ENCODE peak calls at places on chromosomes 16 and 17, in ten cellular contexts. One of them, this sample, is unnamed.

GRCh38 chr17:9645858-9646555 is 690 bp downstream of the USP43 start:
- DNase-seq in hypothalamus: no peak
- DNase-seq in iPS-NIHi11: peak; percentile 74
- DNase-seq in left lung: peak; percentile 70
- DNase-seq in fibroblast of lung: peak; percentile 33
- DNase-seq in stimulated activated CD4-positive, alpha-beta T cell treated with anti-CD3 and anti-CD28 coated beads, TNF-alpha, amount 100 ng/mL, for 24 hours: no peak
- DNase-seq in prostate gland: peak; percentile 63
- DNase-seq in WTC11: peak; percentile 74
- DNase-seq in astrocyte of the cerebellum: no peak
- DNase-seq in ovary: peak; percentile 39
- DNase-seq in this sample: peak; percentile 66

GRCh38 chr17:72661093-72661944 is 431.2 kb downstream of the SLC39A11 start:
- DNase-seq in hypothalamus: no peak
- DNase-seq in iPS-NIHi11: peak; percentile 63
- DNase-seq in left lung: no peak
- DNase-seq in fibroblast of lung: peak; percentile 51
- DNase-seq in stimulated activated CD4-positive, alpha-beta T cell treated with anti-CD3 and anti-CD28 coated beads, TNF-alpha, amount 100 ng/mL, for 24 hours: no peak
- DNase-seq in prostate gland: peak; percentile 77
- DNase-seq in WTC11: no peak
- DNase-seq in astrocyte of the cerebellum: no peak
- DNase-seq in ovary: no peak
- DNase-seq in this sample: peak; percentile 78

GRCh38 chr17:9880582-9880999 is 24.5 kb downstream of the RCVRN start:
- DNase-seq in hypothalamus: no peak
- DNase-seq in iPS-NIHi11: no peak
- DNase-seq in left lung: peak; percentile 43
- DNase-seq in fibroblast of lung: peak; percentile 87
- DNase-seq in stimulated activated CD4-positive, alpha-beta T cell treated with anti-CD3 and anti-CD28 coated beads, TNF-alpha, amount 100 ng/mL, for 24 hours: no peak
- DNase-seq in prostate gland: no peak
- DNase-seq in WTC11: no peak
- DNase-seq in astrocyte of the cerebellum: no peak
- DNase-seq in ovary: no peak
- DNase-seq in this sample: peak; percentile 80

GRCh38 chr17:45342871-45343526 is 26.2 kb upstream of the MAP3K14 start:
- DNase-seq in hypothalamus: no peak
- DNase-seq in iPS-NIHi11: no peak
- DNase-seq in left lung: no peak
- DNase-seq in fibroblast of lung: no peak
- DNase-seq in stimulated activated CD4-positive, alpha-beta T cell treated with anti-CD3 and anti-CD28 coated beads, TNF-alpha, amount 100 ng/mL, for 24 hours: no peak
- DNase-seq in prostate gland: no peak
- DNase-seq in WTC11: no peak
- DNase-seq in astrocyte of the cerebellum: no peak
- DNase-seq in ovary: peak; percentile 7
- DNase-seq in this sample: no peak

GRCh38 chr17:10036511-10037061 is 131.5 kb upstream of the RCVRN start:
- DNase-seq in hypothalamus: peak; percentile 76
- DNase-seq in iPS-NIHi11: no peak
- DNase-seq in left lung: peak; percentile 67
- DNase-seq in fibroblast of lung: no peak
- DNase-seq in stimulated activated CD4-positive, alpha-beta T cell treated with anti-CD3 and anti-CD28 coated beads, TNF-alpha, amount 100 ng/mL, for 24 hours: no peak
- DNase-seq in prostate gland: no peak
- DNase-seq in WTC11: no peak
- DNase-seq in astrocyte of the cerebellum: no peak
- DNase-seq in ovary: peak; percentile 67
- DNase-seq in this sample: no peak

GRCh38 chr17:71633391-71633849 is 487.4 kb upstream of the SOX9 start:
- DNase-seq in hypothalamus: no peak
- DNase-seq in iPS-NIHi11: no peak
- DNase-seq in left lung: no peak
- DNase-seq in fibroblast of lung: peak; percentile 97
- DNase-seq in stimulated activated CD4-positive, alpha-beta T cell treated with anti-CD3 and anti-CD28 coated beads, TNF-alpha, amount 100 ng/mL, for 24 hours: no peak
- DNase-seq in prostate gland: peak; percentile 33
- DNase-seq in WTC11: no peak
- DNase-seq in astrocyte of the cerebellum: peak; percentile 60
- DNase-seq in ovary: no peak
- DNase-seq in this sample: peak; percentile 83

GRCh38 chr17:54860617-54861468 is 39.8 kb upstream of the TOM1L1 start:
- DNase-seq in hypothalamus: no peak
- DNase-seq in iPS-NIHi11: no peak
- DNase-seq in left lung: no peak
- DNase-seq in fibroblast of lung: no peak
- DNase-seq in stimulated activated CD4-positive, alpha-beta T cell treated with anti-CD3 and anti-CD28 coated beads, TNF-alpha, amount 100 ng/mL, for 24 hours: no peak
- DNase-seq in prostate gland: no peak
- DNase-seq in WTC11: no peak
- DNase-seq in astrocyte of the cerebellum: no peak
- DNase-seq in ovary: no peak
- DNase-seq in this sample: no peak

GRCh38 chr17:64277831-64278562 is 14.9 kb upstream of the TEX2 start:
- DNase-seq in hypothalamus: no peak
- DNase-seq in iPS-NIHi11: no peak
- DNase-seq in left lung: no peak
- DNase-seq in fibroblast of lung: no peak
- DNase-seq in stimulated activated CD4-positive, alpha-beta T cell treated with anti-CD3 and anti-CD28 coated beads, TNF-alpha, amount 100 ng/mL, for 24 hours: no peak
- DNase-seq in prostate gland: no peak
- DNase-seq in WTC11: no peak
- DNase-seq in astrocyte of the cerebellum: no peak
- DNase-seq in ovary: peak; percentile 46
- DNase-seq in this sample: no peak

GRCh38 chr16:8595783-8596182 is 5.5 kb upstream of the TMEM114 start:
- DNase-seq in hypothalamus: no peak
- DNase-seq in iPS-NIHi11: no peak
- DNase-seq in left lung: no peak
- DNase-seq in fibroblast of lung: no peak
- DNase-seq in stimulated activated CD4-positive, alpha-beta T cell treated with anti-CD3 and anti-CD28 coated beads, TNF-alpha, amount 100 ng/mL, for 24 hours: no peak
- DNase-seq in prostate gland: no peak
- DNase-seq in WTC11: no peak
- DNase-seq in astrocyte of the cerebellum: no peak
- DNase-seq in ovary: no peak
- DNase-seq in this sample: no peak

GRCh38 chr17:61276806-61277205 is 122.8 kb upstream of the TBX2 start:
- DNase-seq in hypothalamus: no peak
- DNase-seq in iPS-NIHi11: no peak
- DNase-seq in left lung: no peak
- DNase-seq in fibroblast of lung: no peak
- DNase-seq in stimulated activated CD4-positive, alpha-beta T cell treated with anti-CD3 and anti-CD28 coated beads, TNF-alpha, amount 100 ng/mL, for 24 hours: no peak
- DNase-seq in prostate gland: no peak
- DNase-seq in WTC11: no peak
- DNase-seq in astrocyte of the cerebellum: no peak
- DNase-seq in ovary: no peak
- DNase-seq in this sample: no peak

GRCh38 chr17:31390426-31390747 is 1.1 kb upstream of the RAB11FIP4 start:
- DNase-seq in hypothalamus: no peak
- DNase-seq in iPS-NIHi11: no peak
- DNase-seq in left lung: no peak
- DNase-seq in fibroblast of lung: no peak
- DNase-seq in stimulated activated CD4-positive, alpha-beta T cell treated with anti-CD3 and anti-CD28 coated beads, TNF-alpha, amount 100 ng/mL, for 24 hours: no peak
- DNase-seq in prostate gland: no peak
- DNase-seq in WTC11: no peak
- DNase-seq in astrocyte of the cerebellum: no peak
- DNase-seq in ovary: no peak
- DNase-seq in this sample: no peak

GRCh38 chr16:68272501-68273209 is 8.3 kb downstream of the SLC7A6 start:
- DNase-seq in hypothalamus: no peak
- DNase-seq in iPS-NIHi11: no peak
- DNase-seq in left lung: no peak
- DNase-seq in fibroblast of lung: no peak
- DNase-seq in stimulated activated CD4-positive, alpha-beta T cell treated with anti-CD3 and anti-CD28 coated beads, TNF-alpha, amount 100 ng/mL, for 24 hours: no peak
- DNase-seq in prostate gland: peak; percentile 20
- DNase-seq in WTC11: no peak
- DNase-seq in astrocyte of the cerebellum: no peak
- DNase-seq in ovary: no peak
- DNase-seq in this sample: no peak

GRCh38 chr17:76869878-76870714 is 1.9 kb downstream of the MGAT5B start:
- DNase-seq in hypothalamus: no peak
- DNase-seq in iPS-NIHi11: peak; percentile 89
- DNase-seq in left lung: no peak
- DNase-seq in fibroblast of lung: peak; percentile 8
- DNase-seq in stimulated activated CD4-positive, alpha-beta T cell treated with anti-CD3 and anti-CD28 coated beads, TNF-alpha, amount 100 ng/mL, for 24 hours: no peak
- DNase-seq in prostate gland: no peak
- DNase-seq in WTC11: peak; percentile 62
- DNase-seq in astrocyte of the cerebellum: no peak
- DNase-seq in ovary: no peak
- DNase-seq in this sample: no peak

GRCh38 chr17:62657664-62658063 is 30.2 kb downstream of the MRC2 start:
- DNase-seq in hypothalamus: no peak
- DNase-seq in iPS-NIHi11: no peak
- DNase-seq in left lung: no peak
- DNase-seq in fibroblast of lung: no peak
- DNase-seq in stimulated activated CD4-positive, alpha-beta T cell treated with anti-CD3 and anti-CD28 coated beads, TNF-alpha, amount 100 ng/mL, for 24 hours: no peak
- DNase-seq in prostate gland: no peak
- DNase-seq in WTC11: peak; percentile 8
- DNase-seq in astrocyte of the cerebellum: no peak
- DNase-seq in ovary: peak; percentile 50
- DNase-seq in this sample: no peak

GRCh38 chr17:57142925-57143324 is 57.9 kb downstream of the AKAP1 start:
- DNase-seq in hypothalamus: no peak
- DNase-seq in iPS-NIHi11: no peak
- DNase-seq in left lung: no peak
- DNase-seq in fibroblast of lung: peak; percentile 65
- DNase-seq in stimulated activated CD4-positive, alpha-beta T cell treated with anti-CD3 and anti-CD28 coated beads, TNF-alpha, amount 100 ng/mL, for 24 hours: no peak
- DNase-seq in prostate gland: no peak
- DNase-seq in WTC11: no peak
- DNase-seq in astrocyte of the cerebellum: no peak
- DNase-seq in ovary: no peak
- DNase-seq in this sample: peak; percentile 21

GRCh38 chr17:58331815-58332719 is 3.5 kb upstream of the TSPOAP1 start:
- DNase-seq in hypothalamus: peak; percentile 45
- DNase-seq in iPS-NIHi11: no peak
- DNase-seq in left lung: peak; percentile 90
- DNase-seq in fibroblast of lung: no peak
- DNase-seq in stimulated activated CD4-positive, alpha-beta T cell treated with anti-CD3 and anti-CD28 coated beads, TNF-alpha, amount 100 ng/mL, for 24 hours: peak; percentile 88
- DNase-seq in prostate gland: no peak
- DNase-seq in WTC11: peak; percentile 8
- DNase-seq in astrocyte of the cerebellum: no peak
- DNase-seq in ovary: peak; percentile 43
- DNase-seq in this sample: no peak

GRCh38 chr17:68514809-68515208 is 2.6 kb downstream of the PRKAR1A start:
- DNase-seq in hypothalamus: no peak
- DNase-seq in iPS-NIHi11: no peak
- DNase-seq in left lung: no peak
- DNase-seq in fibroblast of lung: peak; percentile 56
- DNase-seq in stimulated activated CD4-positive, alpha-beta T cell treated with anti-CD3 and anti-CD28 coated beads, TNF-alpha, amount 100 ng/mL, for 24 hours: no peak
- DNase-seq in prostate gland: no peak
- DNase-seq in WTC11: no peak
- DNase-seq in astrocyte of the cerebellum: no peak
- DNase-seq in ovary: no peak
- DNase-seq in this sample: peak; percentile 28

GRCh38 chr17:6496636-6497441 is 52.6 kb downstream of the PIMREG start:
- DNase-seq in hypothalamus: no peak
- DNase-seq in iPS-NIHi11: no peak
- DNase-seq in left lung: no peak
- DNase-seq in fibroblast of lung: no peak
- DNase-seq in stimulated activated CD4-positive, alpha-beta T cell treated with anti-CD3 and anti-CD28 coated beads, TNF-alpha, amount 100 ng/mL, for 24 hours: no peak
- DNase-seq in prostate gland: no peak
- DNase-seq in WTC11: no peak
- DNase-seq in astrocyte of the cerebellum: no peak
- DNase-seq in ovary: peak; percentile 37
- DNase-seq in this sample: no peak

GRCh38 chr16:3961449-3961849 is 80.9 kb upstream of the CREBBP start:
- DNase-seq in hypothalamus: peak; percentile 64
- DNase-seq in iPS-NIHi11: no peak
- DNase-seq in left lung: no peak
- DNase-seq in fibroblast of lung: peak; percentile 62
- DNase-seq in stimulated activated CD4-positive, alpha-beta T cell treated with anti-CD3 and anti-CD28 coated beads, TNF-alpha, amount 100 ng/mL, for 24 hours: no peak
- DNase-seq in prostate gland: no peak
- DNase-seq in WTC11: no peak
- DNase-seq in astrocyte of the cerebellum: no peak
- DNase-seq in ovary: no peak
- DNase-seq in this sample: no peak

GRCh38 chr16:88988980-88989791 is 12.2 kb upstream of the CBFA2T3 start:
- DNase-seq in hypothalamus: no peak
- DNase-seq in iPS-NIHi11: no peak
- DNase-seq in left lung: no peak
- DNase-seq in fibroblast of lung: no peak
- DNase-seq in stimulated activated CD4-positive, alpha-beta T cell treated with anti-CD3 and anti-CD28 coated beads, TNF-alpha, amount 100 ng/mL, for 24 hours: no peak
- DNase-seq in prostate gland: no peak
- DNase-seq in WTC11: no peak
- DNase-seq in astrocyte of the cerebellum: no peak
- DNase-seq in ovary: no peak
- DNase-seq in this sample: no peak

GRCh38 chr17:66704858-66705257 is 130.1 kb upstream of the CACNG5 start:
- DNase-seq in hypothalamus: no peak
- DNase-seq in iPS-NIHi11: no peak
- DNase-seq in left lung: no peak
- DNase-seq in fibroblast of lung: no peak
- DNase-seq in stimulated activated CD4-positive, alpha-beta T cell treated with anti-CD3 and anti-CD28 coated beads, TNF-alpha, amount 100 ng/mL, for 24 hours: no peak
- DNase-seq in prostate gland: no peak
- DNase-seq in WTC11: no peak
- DNase-seq in astrocyte of the cerebellum: no peak
- DNase-seq in ovary: no peak
- DNase-seq in this sample: no peak

GRCh38 chr17:67047382-67047781 is 3.0 kb downstream of the CACNG1 start:
- DNase-seq in hypothalamus: no peak
- DNase-seq in iPS-NIHi11: no peak
- DNase-seq in left lung: no peak
- DNase-seq in fibroblast of lung: no peak
- DNase-seq in stimulated activated CD4-positive, alpha-beta T cell treated with anti-CD3 and anti-CD28 coated beads, TNF-alpha, amount 100 ng/mL, for 24 hours: no peak
- DNase-seq in prostate gland: no peak
- DNase-seq in WTC11: no peak
- DNase-seq in astrocyte of the cerebellum: no peak
- DNase-seq in ovary: no peak
- DNase-seq in this sample: no peak

GRCh38 chr17:43402078-43402477 is 3.3 kb downstream of the ARL4D start:
- DNase-seq in hypothalamus: no peak
- DNase-seq in iPS-NIHi11: no peak
- DNase-seq in left lung: no peak
- DNase-seq in fibroblast of lung: no peak
- DNase-seq in stimulated activated CD4-positive, alpha-beta T cell treated with anti-CD3 and anti-CD28 coated beads, TNF-alpha, amount 100 ng/mL, for 24 hours: no peak
- DNase-seq in prostate gland: no peak
- DNase-seq in WTC11: no peak
- DNase-seq in astrocyte of the cerebellum: no peak
- DNase-seq in ovary: peak; percentile 28
- DNase-seq in this sample: no peak

GRCh38 chr16:30051518-30051917 is 14.0 kb upstream of the ALDOA start:
- DNase-seq in hypothalamus: no peak
- DNase-seq in iPS-NIHi11: no peak
- DNase-seq in left lung: no peak
- DNase-seq in fibroblast of lung: peak; percentile 86
- DNase-seq in stimulated activated CD4-positive, alpha-beta T cell treated with anti-CD3 and anti-CD28 coated beads, TNF-alpha, amount 100 ng/mL, for 24 hours: no peak
- DNase-seq in prostate gland: no peak
- DNase-seq in WTC11: no peak
- DNase-seq in astrocyte of the cerebellum: no peak
- DNase-seq in ovary: no peak
- DNase-seq in this sample: no peak

GRCh38 chr17:6523330-6523729 is 33.0 kb downstream of the PITPNM3 start:
- DNase-seq in hypothalamus: no peak
- DNase-seq in iPS-NIHi11: peak; percentile 35
- DNase-seq in left lung: peak; percentile 43
- DNase-seq in fibroblast of lung: peak; percentile 49
- DNase-seq in stimulated activated CD4-positive, alpha-beta T cell treated with anti-CD3 and anti-CD28 coated beads, TNF-alpha, amount 100 ng/mL, for 24 hours: no peak
- DNase-seq in prostate gland: no peak
- DNase-seq in WTC11: no peak
- DNase-seq in astrocyte of the cerebellum: no peak
- DNase-seq in ovary: no peak
- DNase-seq in this sample: peak; percentile 71

GRCh38 chr16:77233799-77234502 is 34.7 kb downstream of the SYCE1L start:
- DNase-seq in hypothalamus: no peak
- DNase-seq in iPS-NIHi11: no peak
- DNase-seq in left lung: no peak
- DNase-seq in fibroblast of lung: no peak
- DNase-seq in stimulated activated CD4-positive, alpha-beta T cell treated with anti-CD3 and anti-CD28 coated beads, TNF-alpha, amount 100 ng/mL, for 24 hours: no peak
- DNase-seq in prostate gland: no peak
- DNase-seq in WTC11: no peak
- DNase-seq in astrocyte of the cerebellum: no peak
- DNase-seq in ovary: no peak
- DNase-seq in this sample: no peak

GRCh38 chr17:44309472-44309871 is 1.1 kb downstream of the RUNDC3A start:
- DNase-seq in hypothalamus: no peak
- DNase-seq in iPS-NIHi11: no peak
- DNase-seq in left lung: no peak
- DNase-seq in fibroblast of lung: no peak
- DNase-seq in stimulated activated CD4-positive, alpha-beta T cell treated with anti-CD3 and anti-CD28 coated beads, TNF-alpha, amount 100 ng/mL, for 24 hours: no peak
- DNase-seq in prostate gland: no peak
- DNase-seq in WTC11: no peak
- DNase-seq in astrocyte of the cerebellum: no peak
- DNase-seq in ovary: no peak
- DNase-seq in this sample: peak; percentile 59

GRCh38 chr16:22369221-22369811 is 5.1 kb downstream of the CDR2 start:
- DNase-seq in hypothalamus: no peak
- DNase-seq in iPS-NIHi11: no peak
- DNase-seq in left lung: no peak
- DNase-seq in fibroblast of lung: peak; percentile 49
- DNase-seq in stimulated activated CD4-positive, alpha-beta T cell treated with anti-CD3 and anti-CD28 coated beads, TNF-alpha, amount 100 ng/mL, for 24 hours: no peak
- DNase-seq in prostate gland: no peak
- DNase-seq in WTC11: no peak
- DNase-seq in astrocyte of the cerebellum: no peak
- DNase-seq in ovary: no peak
- DNase-seq in this sample: peak; percentile 30